ENCODE peak calls at places on chromosomes 11 and 22, in five cellular contexts. T is ovary, H is psoas muscle, G is osteocyte, I is fibroblast of mammary gland. X is an unnamed sample.

GRCh38 chr11:47259178-47259977 is 1.6 kb downstream of the NR1H3 start:
- DNase-seq in T (no peak), H (peak; percentile 54), G (no peak), I (peak; percentile 53), X (no peak)

GRCh38 chr11:113506893-113507292 is 31.7 kb upstream of the DRD2 start:
- DNase-seq in T (no peak), H (no peak), G (peak; percentile 30), I (no peak), X (no peak)

GRCh38 chr22:30127749-30128166 is 47.5 kb downstream of the HORMAD2 start:
- DNase-seq in T (no peak), H (no peak), G (no peak), I (peak; percentile 72), X (no peak)

GRCh38 chr11:71443736-71444410 is 4.3 kb downstream of the DHCR7 start:
- DNase-seq in T (no peak), H (no peak), G (no peak), I (no peak), X (no peak)

GRCh38 chr22:50544078-50544745 is 1.5 kb upstream of the KLHDC7B start:
- DNase-seq in T (peak; percentile 62), H (peak; percentile 85), G (peak; percentile 90), I (peak; percentile 63), X (no peak)

GRCh38 chr11:6602096-6602940 is 1.1 kb downstream of the RRP8 start:
- DNase-seq in T (no peak), H (no peak), G (peak; percentile 44), I (no peak), X (no peak)

GRCh38 chr22:45201678-45202332 is 38.1 kb downstream of the NUP50 start:
- DNase-seq in T (no peak), H (peak; percentile 35), G (no peak), I (peak; percentile 74), X (no peak)

GRCh38 chr11:121406291-121406690 is 45.8 kb upstream of the SORL1 start:
- DNase-seq in T (no peak), H (no peak), G (no peak), I (no peak), X (no peak)

GRCh38 chr11:81420668-81421550 is 1312.8 kb downstream of the FAM181B start:
- DNase-seq in T (no peak), H (no peak), G (no peak), I (no peak), X (no peak)

GRCh38 chr11:123122341-123122740 is 60.4 kb upstream of the HSPA8 start:
- DNase-seq in T (no peak), H (no peak), G (no peak), I (peak; percentile 87), X (no peak)

GRCh38 chr11:17580271-17580670 is 33.2 kb downstream of the OTOG start:
- DNase-seq in T (no peak), H (no peak), G (no peak), I (no peak), X (no peak)

GRCh38 chr22:37546436-37547248 is 13.6 kb upstream of the CDC42EP1 start:
- DNase-seq in T (peak; percentile 77), H (peak; percentile 77), G (peak; percentile 88), I (peak; percentile 87), X (no peak)

GRCh38 chr11:89321401-89321800 is 143.7 kb downstream of the TYR start:
- DNase-seq in T (no peak), H (no peak), G (no peak), I (no peak), X (no peak)

GRCh38 chr22:28883917-28884753 is 763 bp downstream of the ZNRF3 start:
- DNase-seq in T (peak; percentile 69), H (peak; percentile 74), G (no peak), I (no peak), X (peak; percentile 73)

GRCh38 chr22:37383342-37383741 is 43.9 kb downstream of the ELFN2 start:
- DNase-seq in T (no peak), H (no peak), G (no peak), I (peak; percentile 18), X (no peak)

GRCh38 chr11:59973097-59973496 is 9.3 kb downstream of the OOSP4A start:
- DNase-seq in T (no peak), H (no peak), G (no peak), I (no peak), X (no peak)

GRCh38 chr11:116420030-116420429 is 352.8 kb downstream of the BUD13 start:
- DNase-seq in T (no peak), H (no peak), G (no peak), I (no peak), X (no peak)

GRCh38 chr11:34921156-34921555 is 4.7 kb downstream of the PDHX start:
- DNase-seq in T (no peak), H (no peak), G (no peak), I (no peak), X (no peak)

GRCh38 chr11:116062526-116063171 is 558.4 kb upstream of the CADM1 start:
- DNase-seq in T (no peak), H (no peak), G (no peak), I (no peak), X (no peak)

GRCh38 chr22:49724030-49724892 is 103.4 kb downstream of the BRD1 start:
- DNase-seq in T (no peak), H (no peak), G (peak; percentile 80), I (no peak), X (peak; percentile 70)

GRCh38 chr22:32995335-32995734 is 62.8 kb downstream of the SYN3 start:
- DNase-seq in T (no peak), H (no peak), G (peak; percentile 63), I (no peak), X (no peak)

GRCh38 chr11:17098632-17099031 is 21.2 kb upstream of the RPS13 start:
- DNase-seq in T (no peak), H (no peak), G (no peak), I (no peak), X (no peak)

GRCh38 chr11:96246718-96247540 is 96.1 kb downstream of the MAML2 start:
- DNase-seq in T (no peak), H (no peak), G (no peak), I (peak; percentile 68), X (no peak)

GRCh38 chr11:31233425-31233824 is 136.1 kb downstream of the DCDC1 start:
- DNase-seq in T (no peak), H (no peak), G (no peak), I (peak; percentile 2), X (no peak)
- TF ChIP-seq CTCF in T (no peak), H (no peak), G (no peak), I (peak; percentile 32), X (peak; percentile 69)

DNA sequence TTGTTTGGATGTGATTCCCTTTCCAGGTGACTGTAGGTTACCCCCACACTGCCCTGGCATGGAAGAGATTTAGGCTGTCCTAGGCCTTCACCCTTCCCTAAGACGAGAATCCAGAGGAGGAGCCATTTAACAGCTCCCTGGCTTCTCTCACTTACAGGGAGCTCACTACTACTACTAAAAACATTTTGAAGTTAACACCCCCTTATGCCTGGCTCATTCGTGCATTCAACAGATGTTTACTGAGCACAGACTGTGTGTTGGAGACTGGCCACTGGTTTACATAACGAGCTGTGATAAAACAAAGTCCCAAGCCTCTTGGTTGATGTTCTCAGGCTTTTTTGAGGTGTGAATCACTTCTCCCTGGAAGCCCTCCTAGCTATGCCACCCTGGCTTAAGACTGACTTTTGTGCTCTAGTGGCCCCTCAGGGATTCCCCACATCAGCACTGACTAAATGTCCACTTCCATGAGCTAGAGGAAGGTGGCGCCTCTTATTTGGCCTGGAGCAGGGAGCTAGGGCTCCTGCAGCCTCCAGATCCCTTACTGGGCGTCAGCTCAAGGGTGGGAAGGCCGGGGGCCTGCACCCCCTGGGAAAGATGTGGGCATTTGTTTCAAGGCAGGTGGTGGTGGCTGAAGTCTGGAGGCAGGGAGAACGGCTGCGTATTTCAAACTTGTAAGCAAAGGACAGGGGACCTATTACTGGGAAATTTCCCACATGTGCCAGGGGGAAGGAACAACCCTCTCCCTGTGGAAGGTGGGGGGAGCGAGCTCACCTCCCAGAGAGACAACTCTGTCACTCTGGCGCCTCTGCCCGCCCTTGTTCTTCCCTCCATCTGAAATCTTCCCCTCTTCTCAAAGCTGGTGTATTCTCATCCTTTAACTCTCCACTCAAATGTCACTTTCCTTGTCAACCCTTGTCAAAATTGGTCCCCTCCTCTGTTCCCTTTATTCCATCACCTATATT is 19.4 kb upstream of the MALAT1 start:
- DNase-seq in T (peak; percentile 61), H (peak; percentile 82), G (no peak), I (peak; percentile 98), X (no peak)
- TF ChIP-seq CTCF in T (no peak), H (peak; percentile 41), G (peak; percentile 45), I (peak; percentile 54), X (peak; percentile 35)

GRCh38 chr11:19323502-19323901 is 82.8 kb upstream of the E2F8 start:
- DNase-seq in T (no peak), H (no peak), G (no peak), I (peak; percentile 25), X (no peak)
- TF ChIP-seq CTCF in T (no peak), H (no peak), G (peak; percentile 22), I (peak; percentile 32), X (no peak)

GRCh38 chr11:86274999-86275398 is 27.0 kb upstream of the HIKESHI start:
- DNase-seq in T (no peak), H (no peak), G (no peak), I (no peak), X (no peak)

GRCh38 chr11:86277741-86278140 is 24.3 kb upstream of the HIKESHI start:
- DNase-seq in T (no peak), H (no peak), G (no peak), I (no peak), X (no peak)

GRCh38 chr11:86278226-86278625 is 23.8 kb upstream of the HIKESHI start:
- DNase-seq in T (no peak), H (no peak), G (no peak), I (no peak), X (no peak)

GRCh38 chr11:86275493-86276370 is 26.3 kb upstream of the HIKESHI start:
- DNase-seq in T (no peak), H (no peak), G (no peak), I (no peak), X (no peak)

DNA sequence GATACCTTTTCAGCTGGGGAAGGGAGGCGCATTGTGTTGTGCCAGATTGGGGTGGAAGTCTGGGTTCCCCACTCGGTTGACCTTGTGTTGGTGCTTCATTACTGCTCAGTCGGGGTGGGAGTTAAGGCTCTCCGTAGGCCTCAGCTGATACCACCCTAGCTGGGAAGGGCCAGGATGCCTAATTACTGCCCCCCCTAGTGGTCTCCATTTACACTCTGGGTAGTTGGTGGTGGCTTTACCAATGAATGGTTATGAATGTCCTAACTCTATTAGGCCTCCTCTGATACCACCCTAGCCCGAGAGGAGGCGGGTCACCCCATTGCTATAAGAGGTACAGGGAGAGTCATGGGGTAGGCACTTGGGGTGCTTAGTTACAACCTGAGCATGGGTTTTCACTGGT is 27.5 kb upstream of the HIKESHI start:
- DNase-seq in T (no peak), H (no peak), G (no peak), I (no peak), X (no peak)
- TF ChIP-seq CTCF in T (no peak), H (no peak), G (no peak), I (peak; percentile 24), X (no peak)

X was measured in type B pancreatic cell.